ENCODE peak calls at places on chromosomes 16 and 17, in six cellular contexts. R, O, X, T, K and Z are unnamed samples.

GRCh38 chr17:4565209-4566141 is 5.1 kb upstream of the GGT6 start:
- DNase-seq in R (peak; percentile 80), O (peak; percentile 13), X (peak; percentile 78), T (no peak), K (peak; percentile 81), Z (no peak)

GRCh38 chr17:8398980-8399379 is 1.4 kb upstream of the RNF222 start:
- DNase-seq in R (no peak), O (no peak), X (no peak), T (no peak), K (no peak), Z (no peak)

GRCh38 chr17:76566613-76566943 is 19.1 kb downstream of the ST6GALNAC2 start:
- DNase-seq in R (no peak), O (no peak), X (no peak), T (no peak), K (no peak), Z (no peak)

GRCh38 chr17:48047113-48047740 is 932 bp upstream of the NFE2L1 start:
- DNase-seq in R (no peak), O (no peak), X (no peak), T (no peak), K (no peak), Z (peak; percentile 42)

GRCh38 chr16:67336111-67336510 is 9.5 kb downstream of the LRRC36 start:
- DNase-seq in R (no peak), O (no peak), X (no peak), T (no peak), K (no peak), Z (no peak)

GRCh38 chr16:2915196-2915929 is 3.6 kb downstream of the FLYWCH1 start:
- DNase-seq in R (no peak), O (no peak), X (no peak), T (no peak), K (no peak), Z (no peak)

GRCh38 chr17:75828051-75828400 is 16.2 kb downstream of the UNC13D start:
- DNase-seq in R (no peak), O (no peak), X (no peak), T (no peak), K (no peak), Z (no peak)

GRCh38 chr17:76240461-76241204 is at the start of gene RNF157:
- DNase-seq in R (peak; percentile 56), O (peak; percentile 64), X (peak; percentile 57), T (peak; percentile 95), K (no peak), Z (peak; percentile 84)

GRCh38 chr17:68599091-68599872 is 1.9 kb downstream of the FAM20A start:
- DNase-seq in R (no peak), O (no peak), X (no peak), T (no peak), K (no peak), Z (no peak)

GRCh38 chr16:83995756-83996155 is 27.7 kb downstream of the NECAB2 start:
- DNase-seq in R (no peak), O (no peak), X (peak; percentile 59), T (no peak), K (no peak), Z (no peak)

GRCh38 chr17:37642706-37643105 is 540 bp downstream of the DDX52 start:
- DNase-seq in R (no peak), O (no peak), X (no peak), T (no peak), K (peak; percentile 43), Z (no peak)

GRCh38 chr16:50954469-50954868 is 196.6 kb downstream of the SALL1 start:
- DNase-seq in R (no peak), O (no peak), X (no peak), T (no peak), K (no peak), Z (no peak)

GRCh38 chr16:84843149-84844048 is 23.6 kb downstream of the CRISPLD2 start:
- DNase-seq in R (no peak), O (no peak), X (no peak), T (no peak), K (no peak), Z (no peak)

GRCh38 chr16:82016268-82016667 is 5.0 kb upstream of the SDR42E1 start:
- DNase-seq in R (peak; percentile 24), O (no peak), X (no peak), T (no peak), K (no peak), Z (no peak)

GRCh38 chr17:75087558-75088453 is at the start of gene SLC16A5:
- DNase-seq in R (no peak), O (peak; percentile 27), X (peak; percentile 75), T (no peak), K (peak; percentile 89), Z (peak; percentile 70)

GRCh38 chr17:20244671-20245070 is 222.7 kb downstream of the LGALS9B start:
- DNase-seq in R (no peak), O (no peak), X (no peak), T (no peak), K (no peak), Z (no peak)

GRCh38 chr16:29813644-29814562 is 1.9 kb downstream of the PRRT2 start:
- DNase-seq in R (no peak), O (no peak), X (no peak), T (no peak), K (no peak), Z (no peak)

GRCh38 chr16:81350306-81350615 is 35.5 kb downstream of the GAN start:
- DNase-seq in R (no peak), O (no peak), X (no peak), T (no peak), K (no peak), Z (no peak)

GRCh38 chr17:66952031-66952524 is 12.4 kb upstream of the CACNG4 start:
- DNase-seq in R (no peak), O (no peak), X (peak; percentile 55), T (no peak), K (peak; percentile 95), Z (no peak)

GRCh38 chr16:3056336-3057180 is 8.9 kb upstream of the IL32 start:
- DNase-seq in R (no peak), O (no peak), X (no peak), T (no peak), K (no peak), Z (no peak)

GRCh38 chr17:231191-231965 is 49.9 kb upstream of the DOC2B start:
- DNase-seq in R (no peak), O (no peak), X (peak; percentile 10), T (no peak), K (no peak), Z (peak; percentile 9)

GRCh38 chr17:78769200-78769773 is 12.8 kb downstream of the CYTH1 start:
- DNase-seq in R (no peak), O (no peak), X (no peak), T (no peak), K (no peak), Z (no peak)

GRCh38 chr17:64128787-64129514 is 993 bp downstream of the ERN1 start:
- DNase-seq in R (no peak), O (no peak), X (peak; percentile 55), T (no peak), K (peak; percentile 30), Z (no peak)

GRCh38 chr16:54342966-54343365 is 56.4 kb upstream of the IRX3 start:
- DNase-seq in R (no peak), O (no peak), X (no peak), T (no peak), K (no peak), Z (no peak)

GRCh38 chr16:89557230-89557935 is 3.1 kb upstream of the RPL13 start:
- DNase-seq in R (peak; percentile 26), O (peak; percentile 67), X (peak; percentile 73), T (peak; percentile 80), K (peak; percentile 40), Z (peak; percentile 87)

GRCh38 chr17:13480877-13481276 is 120.9 kb downstream of the HS3ST3A1 start:
- DNase-seq in R (no peak), O (no peak), X (no peak), T (no peak), K (no peak), Z (no peak)

GRCh38 chr16:1466968-1467521 is 7.8 kb downstream of the CLCN7 start:
- DNase-seq in R (no peak), O (no peak), X (no peak), T (no peak), K (no peak), Z (no peak)

GRCh38 chr17:29682054-29682453 is 59.3 kb upstream of the CORO6 start:
- DNase-seq in R (no peak), O (no peak), X (no peak), T (no peak), K (no peak), Z (no peak)